ENCODE peak calls at places on chromosomes 16 and 17, in seven cellular contexts. E, N, H, R, L, B and I are unnamed samples.

GRCh38 chr17:72618018-72618509 is 474.4 kb downstream of the SLC39A11 start:
- DNase-seq in E (no peak), N (peak), H (no peak), R (no peak), L (peak), B (peak), I (no peak)

GRCh38 chr17:51442112-51442865 is 181.9 kb downstream of the UTP18 start:
- DNase-seq in E (no peak), N (no peak), H (no peak), R (no peak), L (no peak), B (no peak), I (no peak)

GRCh38 chr16:68074850-68075249 is 10.3 kb upstream of the NFATC3 start:
- DNase-seq in E (no peak), N (peak), H (peak), R (peak), L (peak), B (no peak), I (no peak)

GRCh38 chr17:81393684-81394376 is 1.4 kb upstream of the BAHCC1 start:
- DNase-seq in E (peak), N (peak), H (peak), R (peak), L (peak), B (peak), I (peak)

GRCh38 chr17:37791434-37791833 is 46.6 kb upstream of the HNF1B start:
- DNase-seq in E (peak), N (peak), H (no peak), R (no peak), L (peak), B (no peak), I (peak)

GRCh38 chr16:17101646-17102045 is 369.1 kb downstream of the XYLT1 start:
- DNase-seq in E (no peak), N (no peak), H (no peak), R (no peak), L (no peak), B (peak), I (no peak)

GRCh38 chr16:626787-627457 is 3.9 kb upstream of the WFIKKN1 start:
- DNase-seq in E (peak), N (no peak), H (peak), R (no peak), L (no peak), B (peak), I (peak)

GRCh38 chr17:35086164-35086563 is 22.7 kb upstream of the RFFL start:
- DNase-seq in E (no peak), N (no peak), H (no peak), R (no peak), L (no peak), B (no peak), I (no peak)

GRCh38 chr16:67110136-67110847 is 551 bp downstream of the PHAF1 start:
- DNase-seq in E (no peak), N (peak), H (no peak), R (no peak), L (no peak), B (no peak), I (no peak)

GRCh38 chr17:16486373-16487250 is 5.4 kb downstream of the LRRC75A start:
- DNase-seq in E (no peak), N (peak), H (peak), R (no peak), L (peak), B (no peak), I (peak)

GRCh38 chr16:48833461-48833860 is 223.5 kb upstream of the N4BP1 start:
- DNase-seq in E (no peak), N (no peak), H (no peak), R (no peak), L (no peak), B (no peak), I (no peak)

GRCh38 chr16:68084504-68085258 is 489 bp upstream of the NFATC3 start:
- DNase-seq in E (peak), N (peak), H (peak), R (peak), L (peak), B (no peak), I (peak)

DNA sequence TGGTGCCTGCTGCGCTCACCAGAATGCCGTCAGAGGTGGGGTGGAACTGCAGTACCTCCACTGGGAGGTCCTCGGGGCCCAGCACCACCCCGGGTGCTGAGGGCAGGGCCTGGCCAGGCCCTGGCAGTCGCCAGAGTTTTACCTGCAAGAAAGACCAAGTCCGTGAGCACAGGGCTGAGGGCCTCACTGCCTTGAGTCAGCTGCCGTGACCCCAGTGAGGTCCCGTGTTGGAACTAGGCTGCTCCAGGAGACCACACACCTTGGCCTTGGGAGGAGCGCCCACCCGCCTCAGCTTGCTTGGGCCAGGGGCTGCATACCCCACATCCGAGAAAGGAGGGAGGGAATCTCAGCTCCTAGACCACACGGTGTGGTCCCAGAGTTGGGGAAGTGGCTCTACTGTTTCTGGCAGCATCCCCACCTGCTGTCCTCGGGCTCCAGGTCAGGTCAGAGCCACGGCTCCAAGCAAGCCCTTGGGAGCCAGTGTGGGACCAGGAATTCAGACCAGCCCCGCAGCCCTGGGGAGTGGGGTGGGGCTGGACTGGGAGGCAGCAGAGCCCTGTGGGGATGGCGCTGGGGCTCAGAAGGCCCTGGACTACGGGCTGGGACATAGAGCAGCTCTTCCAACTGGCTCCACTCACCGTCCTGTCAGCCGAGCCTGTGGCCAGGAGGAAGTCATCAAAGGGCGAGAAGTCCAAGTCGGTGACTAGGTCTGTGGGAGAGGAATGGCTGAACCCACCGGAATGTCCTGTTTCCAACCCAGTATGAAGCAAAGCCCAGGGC is 8.7 kb downstream of the CORO7 start:
- DNase-seq in E (no peak), N (peak), H (no peak), R (no peak), L (no peak), B (no peak), I (no peak)
- TF ChIP-seq POLR2A in E (no peak), N (no peak), H (no peak), R (no peak), L (no peak), B (no peak), I (no peak)

GRCh38 chr16:69837380-69837779 is 75.2 kb downstream of the WWP2 start:
- DNase-seq in E (no peak), N (no peak), H (no peak), R (no peak), L (no peak), B (no peak), I (no peak)
- H3K27ac ChIP-seq in E (no peak), N (peak), H (no peak), R (no peak), L (no peak), B (no peak), I (no peak)

GRCh38 chr17:7856840-7857723 is at the start of gene NAA38:
- DNase-seq in E (peak), N (peak), H (peak), R (peak), L (peak), B (peak), I (peak)

GRCh38 chr17:7859028-7859427 is 1.2 kb downstream of the CYB5D1 start:
- DNase-seq in E (no peak), N (no peak), H (no peak), R (no peak), L (no peak), B (no peak), I (no peak)

GRCh38 chr17:7858487-7858832 is 657 bp downstream of the CYB5D1 start:
- DNase-seq in E (peak), N (peak), H (peak), R (peak), L (no peak), B (no peak), I (peak)

GRCh38 chr17:7856081-7856791 is 1.1 kb downstream of the NAA38 start:
- DNase-seq in E (no peak), N (no peak), H (peak), R (peak), L (no peak), B (no peak), I (peak)

DNA sequence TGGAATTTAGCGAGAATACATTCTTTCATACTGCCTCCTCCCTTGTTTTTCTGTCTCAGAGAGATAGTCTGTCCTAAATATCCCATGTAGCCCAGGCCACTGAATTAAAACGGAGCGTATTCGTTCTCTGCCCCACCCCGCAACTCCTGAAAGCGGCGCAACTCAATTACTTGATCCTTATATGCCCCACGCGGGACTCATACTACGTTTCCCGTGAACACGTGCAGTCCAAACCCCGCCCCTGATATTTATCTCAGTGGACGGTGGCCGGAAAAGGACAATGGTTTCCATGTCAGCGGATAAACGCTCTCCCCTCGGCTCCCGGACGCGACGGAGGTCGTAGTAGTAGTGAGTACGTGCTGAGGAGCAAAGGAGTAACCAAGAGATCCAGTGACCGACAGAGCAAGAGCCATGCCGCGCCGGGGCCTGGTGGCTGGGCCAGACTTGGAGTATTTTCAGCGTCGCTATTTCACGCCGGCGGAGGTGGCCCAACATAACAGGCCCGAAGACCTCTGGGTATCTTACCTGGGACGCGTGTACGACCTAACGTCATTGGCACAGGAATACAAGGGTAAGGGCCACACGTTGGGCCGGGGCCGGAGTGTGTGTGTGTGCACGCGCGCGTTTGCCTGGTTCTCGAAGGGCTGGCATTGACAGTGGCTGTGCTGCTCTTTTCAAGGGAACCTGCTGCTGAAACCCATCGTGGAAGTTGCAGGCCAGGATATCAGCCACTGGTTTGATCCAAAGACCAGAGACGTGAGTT is at the start of gene CYB5D1:
- DNase-seq in E (peak), N (peak), H (peak), R (peak), L (peak), B (peak), I (peak)
- TF ChIP-seq POLR2A in E (peak), N (peak), H (no peak), R (no peak), L (no peak), B (peak), I (peak)

GRCh38 chr17:47812146-47812920 is 9.3 kb downstream of the OSBPL7 start:
- DNase-seq in E (no peak), N (peak), H (no peak), R (no peak), L (no peak), B (no peak), I (no peak)

GRCh38 chr17:47811709-47812108 is 9.9 kb downstream of the OSBPL7 start:
- DNase-seq in E (no peak), N (no peak), H (no peak), R (no peak), L (no peak), B (no peak), I (no peak)

GRCh38 chr17:47810200-47810821 is 11.3 kb downstream of the OSBPL7 start:
- DNase-seq in E (peak), N (peak), H (no peak), R (no peak), L (peak), B (peak), I (peak)

GRCh38 chr17:47813077-47813476 is 8.5 kb downstream of the OSBPL7 start:
- DNase-seq in E (no peak), N (no peak), H (no peak), R (no peak), L (no peak), B (no peak), I (no peak)

DNA sequence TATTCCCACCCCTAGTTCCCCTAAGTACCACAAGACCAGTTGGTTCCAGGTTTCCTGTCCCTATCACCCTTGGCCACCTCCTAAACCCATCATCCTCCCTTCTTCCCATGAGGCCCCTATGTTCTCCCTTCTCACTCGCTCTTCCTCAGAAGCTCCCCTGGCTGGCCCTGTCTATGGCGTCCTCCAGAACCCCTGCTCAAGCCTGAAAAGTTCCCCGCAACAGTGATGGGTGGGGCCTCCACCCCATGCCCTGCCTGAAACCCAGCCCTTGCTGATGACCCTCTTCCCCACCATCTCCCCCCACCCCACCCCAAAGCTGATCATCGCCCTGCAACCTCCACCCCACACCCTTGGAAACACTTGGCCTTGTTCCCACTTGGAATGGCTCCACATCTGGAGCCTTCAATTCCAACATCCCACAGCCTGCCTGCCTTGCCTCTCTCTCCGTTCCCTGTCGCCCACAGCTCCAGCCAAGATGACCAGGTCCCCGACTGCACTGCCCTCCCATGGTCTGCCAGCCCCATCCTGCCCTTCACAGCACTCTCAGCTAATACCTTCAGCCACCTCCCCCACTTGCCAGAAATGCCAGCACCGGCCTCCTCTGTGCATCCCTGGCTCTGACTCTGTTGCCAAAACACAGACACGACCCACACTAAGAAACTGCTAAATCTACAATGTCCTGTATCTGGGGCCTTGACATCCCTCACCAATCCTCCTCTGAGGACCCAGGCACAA is 10.5 kb downstream of the OSBPL7 start:
- DNase-seq in E (no peak), N (peak), H (no peak), R (no peak), L (peak), B (no peak), I (no peak)
- H3K27ac ChIP-seq in E (peak), N (peak), H (no peak), R (no peak), L (peak), B (peak), I (no peak)

GRCh38 chr16:30070490-30070889 is 4.9 kb downstream of the ALDOA start:
- DNase-seq in E (no peak), N (no peak), H (no peak), R (no peak), L (no peak), B (no peak), I (no peak)
- TF ChIP-seq POLR2A in E (no peak), N (no peak), H (no peak), R (no peak), L (no peak), B (no peak), I (no peak)

GRCh38 chr16:83704656-83705055 is 103.1 kb upstream of the HSBP1 start:
- DNase-seq in E (no peak), N (no peak), H (no peak), R (no peak), L (no peak), B (no peak), I (no peak)

GRCh38 chr16:83698964-83699363 is 108.8 kb upstream of the HSBP1 start:
- DNase-seq in E (no peak), N (no peak), H (no peak), R (no peak), L (no peak), B (no peak), I (no peak)

GRCh38 chr16:83701494-83701893 is 106.3 kb upstream of the HSBP1 start:
- DNase-seq in E (no peak), N (peak), H (no peak), R (no peak), L (no peak), B (no peak), I (peak)

GRCh38 chr16:83699817-83700216 is 108.0 kb upstream of the HSBP1 start:
- DNase-seq in E (no peak), N (no peak), H (no peak), R (no peak), L (no peak), B (no peak), I (no peak)
- H3K27ac ChIP-seq in E (no peak), N (no peak), H (no peak), R (no peak), L (no peak), B (no peak), I (no peak)

DNA sequence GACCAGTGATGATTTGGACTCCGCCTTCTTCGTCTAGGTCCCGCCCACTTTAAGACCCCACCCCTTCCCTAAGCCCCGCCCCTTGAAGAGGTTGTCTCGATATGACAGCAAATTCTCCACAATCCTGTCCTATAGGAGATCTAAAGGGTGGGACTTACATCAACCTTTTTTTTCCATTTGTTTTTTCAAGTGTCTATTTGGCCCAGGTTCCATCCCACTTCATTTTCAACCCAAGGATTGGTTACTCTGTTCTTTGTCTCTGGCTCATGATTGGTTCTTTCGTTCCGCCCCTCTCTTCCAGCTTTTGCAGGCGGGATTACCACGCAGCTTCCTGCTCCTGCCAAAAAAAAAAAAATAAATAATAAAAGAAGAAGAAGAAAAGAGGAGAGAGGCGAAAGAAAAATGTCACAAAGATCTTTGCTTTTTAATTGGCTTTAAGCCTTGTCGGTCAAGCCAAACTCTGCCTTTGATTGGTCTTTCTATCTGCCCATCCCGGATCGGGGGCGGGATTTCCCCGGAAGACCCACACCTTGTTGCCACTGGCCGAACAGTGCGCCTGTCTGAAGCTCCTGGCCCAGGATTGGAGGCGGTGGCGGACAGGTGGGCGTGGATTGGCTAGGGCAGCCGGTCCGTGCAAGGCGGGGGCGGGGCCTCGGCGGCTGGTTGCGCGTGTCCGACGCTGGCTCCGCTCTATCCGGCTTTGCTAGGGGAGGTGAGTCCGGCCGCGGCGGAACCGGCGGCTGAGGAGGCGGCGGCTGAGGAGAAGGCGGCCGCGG is 1.2 kb upstream of the NLK start:
- DNase-seq in E (peak), N (peak), H (peak), R (peak), L (peak), B (peak), I (peak)
- TF ChIP-seq POLR2A in E (peak), N (peak), H (peak), R (peak), L (no peak), B (no peak), I (peak)